ENCODE peak calls at places on chromosomes 4 and X, in eight cellular contexts. I is EL; M is GM12864; N is tibial artery; J is right atrium auricular region; Z is effector CD4-positive, alpha-beta T cell; O is ELR; P is HCEC 1CT. F is an unnamed sample.

GRCh38 chr4:120921456-120922389 is 803 bp downstream of the PRDM5 start:
- DNase-seq in O (peak), J (peak), P (peak), N (peak), M (no peak), I (peak), Z (no peak), F (peak)

GRCh38 chrX:50941638-50942037 is 31.1 kb downstream of the BMP15 start:
- DNase-seq in M (no peak), I (no peak), N (no peak), P (no peak), Z (no peak), O (no peak), J (no peak), F (no peak)

GRCh38 chr4:123967360-123967759 is 570.8 kb downstream of the SPRY1 start:
- DNase-seq in O (no peak), M (no peak), N (no peak), Z (no peak), I (no peak), J (no peak), P (no peak), F (no peak)

GRCh38 chr4:57943672-57944071 is 833.5 kb upstream of the IGFBP7 start:
- DNase-seq in O (peak), Z (no peak), P (no peak), N (no peak), M (no peak), I (peak), J (no peak), F (no peak)

GRCh38 chr4:8400641-8401325 is 39.7 kb downstream of the ACOX3 start:
- DNase-seq in I (no peak), P (no peak), Z (no peak), M (no peak), N (no peak), J (no peak), O (peak), F (no peak)

GRCh38 chrX:49186125-49187027 is at the start of gene PRICKLE3:
- DNase-seq in P (peak), Z (peak), O (peak), J (peak), N (peak), I (peak), M (no peak), F (no peak)

GRCh38 chrX:9466115-9466495 is 1.2 kb downstream of the TBL1X start:
- DNase-seq in P (peak), N (peak), O (peak), I (peak), M (no peak), Z (no peak), J (peak), F (peak)

GRCh38 chr4:6986067-6986780 is 56.9 kb upstream of the TADA2B start:
- DNase-seq in P (peak), O (peak), Z (no peak), M (no peak), I (peak), N (peak), J (peak), F (no peak)

F was measured in nucleus accumbens.